ENCODE peak calls at places on chromosomes 7 and 10, in five cellular contexts. I is colonic mucosa, Z is mammary epithelial cell, Q is NT2/D1, N is heart right ventricle. L is an unnamed sample. For H3K4me1 and H3K36me3, the result is how much of the 10 kb centered on the place peaks cover.

GRCh38 chr7:147670759-147671158 is 919.8 kb upstream of the C7orf33 start:
- DNase-seq in Z (no peak), I (no peak), Q (no peak), N (no peak), L (no peak)

GRCh38 chr10:110426294-110427153 is 71.2 kb upstream of the DUSP5 start:
- DNase-seq in Z (no peak), I (no peak), N (peak), Q (no peak), L (no peak)

GRCh38 chr10:101453791-101454718 is 100.1 kb downstream of the BTRC start:
- DNase-seq in I (no peak), Z (peak), Q (no peak), N (no peak), L (no peak)

GRCh38 chr7:41886257-41886905 is 183.5 kb upstream of the INHBA start:
- DNase-seq in N (peak), Z (peak), Q (peak), I (peak), L (no peak)

GRCh38 chr10:24465899-24466615 is 257.1 kb downstream of the KIAA1217 start:
- DNase-seq in Z (peak), I (peak), N (no peak), Q (no peak), L (peak)

GRCh38 chr7:84631913-84632312 is 437.3 kb upstream of the SEMA3A start:
- DNase-seq in Q (no peak), Z (no peak), N (no peak), I (no peak), L (no peak)

GRCh38 chr10:8375137-8375536 is 320.6 kb downstream of the GATA3 start:
- DNase-seq in Q (no peak), N (no peak), Z (no peak), I (no peak), L (no peak)

GRCh38 chr10:127013251-127013656 is 108.0 kb downstream of the DOCK1 start:
- DNase-seq in Z (peak), N (peak), I (peak), Q (no peak), L (no peak)

GRCh38 chr10:70729763-70730357 is 55.3 kb downstream of the TBATA start:
- DNase-seq in Q (no peak), N (no peak), Z (no peak), I (peak), L (no peak)

GRCh38 chr10:128863823-128864405 is 603.1 kb upstream of the MGMT start:
- DNase-seq in N (no peak), Z (no peak), I (no peak), Q (no peak), L (no peak)

GRCh38 chr10:129320340-129320739 is 146.7 kb upstream of the MGMT start:
- DNase-seq in Q (no peak), N (no peak), I (no peak), Z (no peak), L (no peak)

GRCh38 chr10:11110499-11110898 is 92.8 kb downstream of the CELF2 start:
- DNase-seq in Z (no peak), Q (no peak), N (no peak), I (no peak), L (no peak)

GRCh38 chr7:90412458-90413184 is 9.4 kb downstream of the CLDN12 start:
- DNase-seq in Z (peak), Q (no peak), N (no peak), I (peak), L (peak)

GRCh38 chr10:124185074-124185473 is 91.7 kb upstream of the CHST15 start:
- DNase-seq in N (no peak), Z (peak), I (no peak), Q (no peak), L (no peak)

GRCh38 chr7:23658831-23659427 is 21.1 kb upstream of the FAM221A start:
- DNase-seq in I (no peak), Z (no peak), Q (no peak), N (no peak), L (no peak)

GRCh38 chr7:120554960-120555571 is 282.1 kb downstream of the KCND2 start:
- DNase-seq in Z (peak), N (peak), I (peak), Q (peak), L (no peak)

GRCh38 chr10:69567920-69568319 is 5.3 kb downstream of the NEUROG3 start:
- DNase-seq in Q (no peak), Z (peak), N (peak), I (no peak), L (no peak)

GRCh38 chr10:57917019-57917418 is 350.7 kb downstream of the IPMK start:
- DNase-seq in Q (no peak), I (no peak), Z (no peak), N (no peak), L (no peak)

GRCh38 chr7:47360301-47360900 is 221.5 kb downstream of the TNS3 start:
- DNase-seq in Z (no peak), Q (no peak), N (no peak), I (no peak), L (no peak)

GRCh38 chr7:151316896-151317295 is 24.7 kb upstream of the NUB1 start:
- DNase-seq in N (no peak), Q (no peak), I (no peak), Z (no peak), L (no peak)

GRCh38 chr10:128267581-128267980 is 141.4 kb upstream of the MKI67 start:
- DNase-seq in I (no peak), N (no peak), Z (no peak), Q (no peak), L (no peak)

GRCh38 chr7:153457796-153458195 is 594.4 kb upstream of the DPP6 start:
- DNase-seq in I (no peak), Z (no peak), N (no peak), Q (no peak), L (no peak)

GRCh38 chr10:47151880-47152279 is 148.1 kb upstream of the GDF10 start:
- DNase-seq in N (no peak), Z (no peak), I (no peak), Q (no peak), L (no peak)

GRCh38 chr10:60733826-60734225 is 44.5 kb upstream of the CDK1 start:
- DNase-seq in N (no peak), I (no peak), Z (peak), Q (no peak), L (no peak)

GRCh38 chr7:74373536-74373935 is 80.2 kb upstream of the GTF2IRD1 start:
- DNase-seq in I (no peak), N (no peak), Q (no peak), Z (no peak), L (no peak)

GRCh38 chr7:28408105-28408973 is 4.0 kb upstream of the CREB5 start:
- DNase-seq in Z (no peak), Q (no peak), I (no peak), N (no peak), L (no peak)

GRCh38 chr7:130921391-130922180 is 187.6 kb upstream of the KLF14 start:
- DNase-seq in Q (no peak), I (peak), Z (no peak), N (peak), L (peak)

GRCh38 chr7:32204361-32205018 is 134.3 kb upstream of the PDE1C start:
- DNase-seq in Q (peak), Z (peak), I (peak), N (peak), L (no peak)

GRCh38 chr10:113381906-113382562 is 170.8 kb upstream of the HABP2 start:
- DNase-seq in N (peak), Q (no peak), Z (no peak), I (no peak), L (peak)

GRCh38 chr7:148260605-148261004 is 330.0 kb upstream of the C7orf33 start:
- DNase-seq in N (no peak), I (peak), Q (no peak), Z (no peak), L (no peak)

GRCh38 chr7:127189074-127189473 is 63.7 kb downstream of the GRM8 start:
- DNase-seq in I (no peak), N (no peak), Z (no peak), Q (no peak), L (no peak)

GRCh38 chr7:27101188-27101905 is 1.1 kb downstream of the HOXA2 start:
- DNase-seq in I (peak), N (no peak), Z (peak), Q (no peak), L (no peak)

GRCh38 chr7:32477649-32477980 is 12.6 kb downstream of the LSM5 start:
- DNase-seq in N (no peak), Z (no peak), Q (no peak), I (no peak), L (no peak)

GRCh38 chr10:117775478-117775877 is 232.9 kb downstream of the EMX2 start:
- DNase-seq in N (no peak), Z (no peak), Q (no peak), I (no peak), L (no peak)

GRCh38 chr7:16135628-16136027 is 285.7 kb downstream of the CRPPA start:
- DNase-seq in N (no peak), I (no peak), Z (no peak), Q (no peak), L (no peak)

GRCh38 chr7:142385528-142386340 is 127.9 kb upstream of the PRSS58 start:
- DNase-seq in I (peak), N (peak), Q (peak), Z (peak), L (no peak)

GRCh38 chr7:22885824-22886255 is 63.2 kb upstream of the TOMM7 start:
- DNase-seq in I (no peak), Z (no peak), Q (no peak), N (no peak), L (no peak)

GRCh38 chr7:122299935-122300606 is 4.5 kb downstream of the FEZF1 start:
- DNase-seq in N (no peak), Z (no peak), Q (no peak), I (no peak), L (no peak)
- H3K4me3 ChIP-seq in N (no peak), Z (no peak), Q (peak), I (no peak), L (no peak)

GRCh38 chr10:12264204-12264908 is 68.4 kb downstream of the CDC123 start:
- DNase-seq in I (peak), Q (peak), N (peak), Z (peak), L (peak)
- H3K4me1 ChIP-seq in I (under half), Q (under half), N (under half), Z (under half), L (under half)

DNA sequence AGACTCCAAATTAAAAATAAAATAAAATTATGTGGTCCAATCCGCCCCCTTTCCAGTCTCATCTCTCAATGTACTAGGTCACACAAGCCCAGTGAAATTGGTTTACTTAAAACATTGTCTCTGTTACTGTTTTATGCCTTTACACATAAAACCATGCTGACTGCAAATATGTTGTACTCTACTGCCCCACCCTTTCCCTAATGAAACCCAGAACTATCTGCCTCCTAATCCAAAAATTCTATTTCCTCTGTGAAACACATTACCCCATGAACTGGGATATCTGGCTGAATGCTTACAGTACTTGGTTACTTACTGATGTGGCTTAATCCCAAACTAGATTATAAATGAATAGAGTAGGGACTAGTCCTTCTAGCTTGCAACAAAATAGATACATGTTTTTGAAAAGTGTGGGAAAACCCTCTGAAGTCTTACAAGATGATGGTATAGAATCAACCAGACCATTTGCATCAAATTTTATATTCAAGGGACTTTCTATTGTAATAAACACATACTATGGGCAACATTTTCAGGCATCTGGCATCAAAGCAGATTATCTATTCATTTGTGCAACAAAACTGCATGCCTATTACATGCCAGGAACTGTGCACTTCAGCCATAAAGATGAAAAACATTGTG is 10.0 kb upstream of the KMT2E start:
- DNase-seq in Z (no peak), N (no peak), Q (no peak), I (no peak), L (no peak)
- H3K36me3 ChIP-seq in Z (under half), N (under half), Q (half or more), I (under half), L (under half)

DNA sequence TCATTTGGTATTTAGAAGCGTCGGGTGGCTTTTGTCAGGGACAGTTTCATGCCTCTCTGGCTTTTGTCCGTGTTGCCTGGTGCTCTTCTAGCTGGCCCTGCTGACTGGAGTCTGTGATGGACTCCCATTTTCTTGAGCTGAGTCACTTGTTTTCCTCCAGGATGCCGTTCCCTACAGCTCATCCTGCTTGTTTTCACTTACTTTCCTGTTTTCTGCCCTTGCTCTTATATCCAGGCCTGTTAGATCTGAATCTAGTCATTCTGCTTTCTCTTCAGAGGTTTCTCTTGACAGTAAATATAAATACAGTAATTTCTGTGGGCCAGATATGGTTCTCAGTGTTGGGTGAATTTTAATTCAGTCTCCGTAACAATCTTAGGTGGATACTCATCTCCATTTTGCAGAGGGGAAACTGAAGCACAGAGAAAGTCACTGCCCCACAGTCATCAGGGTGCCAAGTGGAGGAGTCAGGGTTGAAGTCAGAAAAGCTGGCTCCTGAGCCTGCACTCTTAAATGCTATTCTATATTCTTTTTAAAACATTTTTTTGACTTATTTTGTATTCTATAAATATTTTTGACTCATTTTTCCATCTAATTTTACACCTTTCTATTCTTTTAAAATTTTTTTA is 85.4 kb downstream of the CCNY start:
- DNase-seq in I (no peak), N (no peak), Q (no peak), Z (peak), L (no peak)
- H3K4me3 ChIP-seq in I (no peak), N (no peak), Q (no peak), Z (no peak), L (no peak)

GRCh38 chr7:50953820-50954219 is 171.1 kb upstream of the GRB10 start:
- DNase-seq in I (no peak), Q (no peak), N (peak), Z (peak), L (no peak)
- H3K4me1 ChIP-seq in I (under half), Q (under half), N (under half), Z (under half), L (under half)

GRCh38 chr7:20228654-20229053 is 11.5 kb upstream of the MACC1 start:
- DNase-seq in Q (no peak), I (no peak), Z (no peak), N (no peak), L (no peak)
- H3K36me3 ChIP-seq in Q (under half), I (under half), Z (under half), N (under half), L (under half)

DNA sequence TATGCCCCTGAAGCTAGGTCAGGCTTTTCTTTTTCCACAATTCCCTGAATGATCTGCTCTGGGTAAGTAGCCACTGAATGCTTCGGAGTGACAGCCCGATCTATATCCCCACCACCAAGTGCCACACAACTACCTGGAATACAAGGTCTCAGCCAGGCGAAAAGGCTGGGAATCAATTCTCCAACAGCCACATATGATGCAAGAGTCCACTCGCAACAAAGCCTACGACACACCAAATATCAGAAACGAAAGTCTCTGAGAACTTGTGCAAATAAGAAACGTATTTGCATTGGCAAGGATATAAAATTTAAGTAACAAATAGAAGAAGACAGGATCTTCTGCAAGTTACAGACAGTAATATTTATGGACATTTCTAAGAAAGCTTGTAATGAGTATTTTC is 5.7 kb downstream of the HIPK2 start:
- DNase-seq in I (no peak), N (no peak), Q (no peak), Z (no peak), L (no peak)
- H3K4me3 ChIP-seq in I (no peak), N (no peak), Q (no peak), Z (peak), L (no peak)

DNA sequence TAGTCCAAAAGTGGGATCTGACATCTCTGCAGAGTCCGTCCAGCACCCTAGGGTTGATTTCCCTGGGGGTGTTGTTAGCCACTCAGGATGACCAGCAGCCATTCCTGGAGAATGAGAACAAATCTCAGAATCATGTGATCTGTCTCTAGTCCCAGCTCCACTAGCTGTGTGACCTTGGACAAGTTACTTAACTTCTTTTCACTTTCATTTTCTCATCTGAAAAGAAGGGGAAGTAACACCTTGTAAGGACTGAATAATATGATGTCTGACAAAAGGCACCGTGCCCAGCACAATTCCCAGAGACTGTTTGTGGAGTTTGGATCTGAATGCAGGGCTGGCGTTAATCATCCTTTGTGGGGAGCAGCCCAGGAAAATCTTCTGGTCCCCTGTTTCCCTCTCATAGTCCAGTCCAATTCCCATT is 44.2 kb downstream of the MTURN start:
- DNase-seq in I (no peak), N (no peak), Z (no peak), Q (no peak), L (no peak)
- H3K4me1 ChIP-seq in I (under half), N (under half), Z (under half), Q (under half), L (under half)

L was measured in CD4-positive, CD25-positive, alpha-beta regulatory T cell.